ENCODE peak calls at places on chromosomes 11 and 22, in eight cellular contexts. F, H, B, C, N, A, T and Q are unnamed samples.

GRCh38 chr11:44952500-44953260 is 2.0 kb upstream of the TP53I11 start:
- DNase-seq in C (no peak), F (no peak), A (no peak), H (no peak), N (no peak), T (no peak), B (no peak), Q (no peak)

GRCh38 chr11:65882191-65883057 is 2.8 kb downstream of the CTSW start:
- DNase-seq in N (no peak), F (no peak), B (no peak), A (no peak), H (no peak), T (no peak), C (no peak), Q (no peak)

GRCh38 chr11:128653828-128654231 is 40.0 kb upstream of the FLI1 start:
- DNase-seq in H (peak; percentile 59), T (peak; percentile 30), F (no peak), N (peak; percentile 67), B (peak; percentile 54), C (peak; percentile 70), A (no peak), Q (peak; percentile 18)

GRCh38 chr11:133343951-133344350 is 188.3 kb downstream of the OPCML start:
- DNase-seq in T (no peak), N (peak; percentile 92), H (no peak), B (peak; percentile 90), C (no peak), F (no peak), A (no peak), Q (peak; percentile 4)

GRCh38 chr11:15816270-15816871 is 540.0 kb downstream of the SOX6 start:
- DNase-seq in B (peak; percentile 88), N (peak; percentile 89), H (no peak), A (no peak), F (no peak), T (peak; percentile 91), C (peak; percentile 77), Q (no peak)

GRCh38 chr11:132334769-132335280 is 964.4 kb downstream of the NTM start:
- DNase-seq in H (no peak), B (no peak), A (no peak), F (no peak), T (no peak), C (peak; percentile 34), N (no peak), Q (no peak)

GRCh38 chr11:5923789-5924188 is 18.3 kb upstream of the OR56A3 start:
- DNase-seq in H (no peak), A (no peak), T (no peak), F (no peak), N (no peak), C (no peak), B (no peak), Q (no peak)

GRCh38 chr11:34343153-34343552 is 14.7 kb downstream of the ABTB2 start:
- DNase-seq in H (no peak), A (no peak), F (no peak), T (peak; percentile 88), B (peak; percentile 93), N (peak; percentile 96), C (no peak), Q (no peak)

GRCh38 chr11:57646756-57647303 is 2.9 kb downstream of the YPEL4 start:
- DNase-seq in T (peak; percentile 15), B (no peak), H (no peak), C (no peak), F (no peak), A (no peak), N (no peak), Q (no peak)

GRCh38 chr11:116887909-116888556 is 50.6 kb upstream of the APOA1 start:
- DNase-seq in N (peak; percentile 76), T (peak; percentile 61), A (no peak), B (peak; percentile 67), F (no peak), C (no peak), H (no peak), Q (no peak)

GRCh38 chr11:122741613-122742012 is 86.1 kb downstream of the UBASH3B start:
- DNase-seq in H (no peak), N (no peak), T (peak; percentile 82), F (no peak), B (no peak), A (no peak), C (peak; percentile 65), Q (no peak)

GRCh38 chr11:103537904-103538502 is 428.8 kb downstream of the DYNC2H1 start:
- DNase-seq in T (peak; percentile 72), H (no peak), C (no peak), A (peak; percentile 55), B (no peak), F (no peak), N (no peak), Q (no peak)

GRCh38 chr11:59891781-59892181 is 13.2 kb downstream of the OOSP3 start:
- DNase-seq in B (peak; percentile 10), C (no peak), N (peak; percentile 18), A (no peak), F (no peak), T (peak; percentile 20), H (no peak), Q (no peak)

GRCh38 chr22:30245985-30246901 is at the start of gene LIF:
- DNase-seq in F (no peak), A (no peak), H (no peak), N (peak; percentile 82), B (peak; percentile 75), C (no peak), T (peak; percentile 69), Q (no peak)

GRCh38 chr11:125874556-125875124 is 12.8 kb upstream of the HYLS1 start:
- DNase-seq in N (peak; percentile 49), T (peak; percentile 88), H (peak; percentile 59), B (peak; percentile 18), F (no peak), C (no peak), A (peak; percentile 74), Q (peak; percentile 61)

GRCh38 chr22:26464312-26464711 is 19.3 kb downstream of the HPS4 start:
- DNase-seq in H (no peak), B (no peak), C (no peak), T (peak; percentile 48), F (no peak), N (no peak), A (no peak), Q (no peak)

GRCh38 chr22:17436981-17437410 is 67.7 kb downstream of the CECR2 start:
- DNase-seq in N (no peak), B (no peak), A (no peak), F (no peak), H (no peak), T (no peak), C (no peak), Q (no peak)

GRCh38 chr11:94675239-94675638 is 92.9 kb upstream of the AMOTL1 start:
- DNase-seq in N (no peak), F (no peak), C (no peak), H (no peak), A (no peak), T (no peak), B (no peak), Q (no peak)

GRCh38 chr22:18066181-18066859 is 11.5 kb upstream of the PEX26 start:
- DNase-seq in C (no peak), B (no peak), H (no peak), F (no peak), A (no peak), N (no peak), T (no peak), Q (no peak)

DNA sequence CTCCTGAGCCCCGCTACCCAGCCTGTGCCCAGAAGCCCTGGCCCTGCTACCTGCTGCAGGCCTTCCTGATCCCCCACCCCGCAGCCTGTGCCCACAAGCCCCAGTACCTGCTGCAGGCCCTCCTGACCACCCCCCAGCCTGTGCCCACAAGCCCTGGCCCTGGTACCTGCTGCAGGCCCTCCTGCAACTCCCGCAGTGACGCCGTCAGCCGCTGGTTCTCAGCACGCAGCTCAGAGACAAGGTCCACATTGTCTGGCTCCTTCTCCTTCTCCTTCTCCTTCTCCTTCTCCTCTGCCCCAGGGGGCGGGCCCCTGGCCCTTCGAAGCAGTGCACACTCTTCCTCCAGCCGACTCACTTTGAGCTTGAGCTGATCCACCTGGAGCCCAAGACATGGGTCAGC is 9.2 kb downstream of the CARD10 start:
- DNase-seq in B (no peak), C (no peak), N (no peak), H (no peak), A (no peak), T (no peak), F (no peak), Q (no peak)
- H3K4me1 ChIP-seq in B (peaks cover 30% of the 10 kb centered on the region), C (peaks cover 38% of the 10 kb centered on the region), N (peaks cover 18% of the 10 kb centered on the region), H (peaks cover 5% of the 10 kb centered on the region), A (peaks cover 17% of the 10 kb centered on the region), T (peaks cover 14% of the 10 kb centered on the region), F (peaks cover 29% of the 10 kb centered on the region), Q (peaks cover 1% of the 10 kb centered on the region)

GRCh38 chr11:72890881-72891280 is 76.7 kb downstream of the ATG16L2 start:
- DNase-seq in B (no peak), H (no peak), N (no peak), A (no peak), C (no peak), T (no peak), F (no peak), Q (no peak)

DNA sequence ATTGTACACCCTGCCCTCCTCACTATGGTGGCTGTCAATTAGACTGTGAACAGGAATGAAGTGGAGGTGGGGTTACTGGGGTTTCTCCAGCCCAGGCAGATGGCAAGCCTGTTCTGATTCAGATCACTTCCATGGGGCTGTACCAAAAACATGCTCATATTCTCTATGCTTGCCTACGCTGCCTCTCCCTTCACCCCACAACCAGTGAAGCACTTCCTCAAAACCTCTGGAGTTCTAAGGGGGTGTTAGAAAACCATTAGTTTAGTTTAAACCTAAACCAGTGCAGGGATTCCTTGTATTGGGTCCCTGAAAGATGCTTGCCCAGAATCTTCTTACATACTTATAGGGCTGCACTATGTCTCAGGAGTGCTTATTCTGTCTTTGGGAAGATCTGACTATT is 71.6 kb downstream of the ATG16L2 start:
- DNase-seq in T (no peak), F (no peak), N (no peak), C (no peak), A (no peak), B (no peak), H (no peak), Q (no peak)
- H3K9me3 ChIP-seq in T (no peaks in the 10 kb centered on the region), F (no peaks in the 10 kb centered on the region), N (no peaks in the 10 kb centered on the region), C (no peaks in the 10 kb centered on the region), A (no peaks in the 10 kb centered on the region), B (no peaks in the 10 kb centered on the region), H (no peaks in the 10 kb centered on the region), Q (no peaks in the 10 kb centered on the region)

DNA sequence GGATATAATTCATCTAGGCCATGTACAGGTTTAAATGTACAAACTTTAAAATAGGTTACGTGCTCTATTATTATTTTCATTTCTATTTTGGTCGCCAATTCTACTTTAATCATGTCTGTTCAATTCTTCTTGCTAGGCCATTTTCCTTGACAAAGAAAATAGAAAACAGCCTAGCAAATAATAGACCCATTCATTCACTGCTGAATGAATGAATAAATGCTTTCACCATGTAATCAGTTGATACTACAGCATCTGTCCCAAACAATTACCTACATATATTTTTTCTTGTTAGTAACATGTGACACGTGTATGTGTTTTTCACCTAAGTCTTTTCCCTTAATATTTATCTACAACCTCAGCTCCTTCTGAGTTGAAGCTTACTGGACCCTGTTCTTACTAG is 27.5 kb downstream of the SNX19 start:
- DNase-seq in B (no peak), T (no peak), H (no peak), A (no peak), N (no peak), F (no peak), C (no peak), Q (no peak)
- H3K4me1 ChIP-seq in B (peaks cover 9% of the 10 kb centered on the region), T (peaks cover 2% of the 10 kb centered on the region), H (no peaks in the 10 kb centered on the region), A (no peaks in the 10 kb centered on the region), N (peaks cover 5% of the 10 kb centered on the region), F (peaks cover 13% of the 10 kb centered on the region), C (peaks cover 26% of the 10 kb centered on the region), Q (peaks cover 2% of the 10 kb centered on the region)

DNA sequence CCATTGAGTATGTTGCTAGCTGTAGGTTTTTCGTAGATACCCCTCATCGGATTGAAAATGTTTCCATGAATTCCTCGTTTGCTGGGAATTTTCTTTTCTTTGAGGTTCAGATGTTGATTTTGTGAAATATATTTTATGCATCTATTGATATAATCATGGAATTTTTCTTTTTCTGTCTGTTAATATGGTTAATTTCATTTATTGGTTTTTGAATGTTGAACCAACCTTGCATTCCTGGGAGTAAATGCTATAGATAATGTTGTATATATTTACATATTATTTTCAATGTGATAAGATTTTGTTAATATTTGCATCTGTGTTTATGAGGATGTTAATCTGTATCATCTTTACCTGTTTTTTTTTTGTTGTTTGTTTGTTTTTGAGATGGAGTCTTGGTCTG is 10.6 kb upstream of the NDUFA6 start:
- DNase-seq in C (no peak), H (no peak), A (no peak), N (no peak), F (no peak), T (no peak), B (no peak), Q (no peak)
- H3K9me3 ChIP-seq in C (peaks cover 49% of the 10 kb centered on the region), H (peaks cover 14% of the 10 kb centered on the region), A (no peaks in the 10 kb centered on the region), N (no peaks in the 10 kb centered on the region), F (peaks cover 40% of the 10 kb centered on the region), T (no peaks in the 10 kb centered on the region), B (peaks cover 9% of the 10 kb centered on the region), Q (peaks cover 2% of the 10 kb centered on the region)